ENCODE peak calls at places on chromosomes 16 and 17, in ten cellular contexts. B is cardiac fibroblast, R is heart right ventricle, N is uterus, H is GM13976, F is IMR-90, W is fibroblast of the aortic adventitia, V is fibroblast of mammary gland, J is thoracic aorta, U is HFFc6. M is an unnamed sample.

GRCh38 chr17:77286641-77287431 is 146.1 kb downstream of the SEC14L1 start:
- DNase-seq in B (peak; percentile 97), R (peak; percentile 51), N (no peak), H (no peak), F (peak; percentile 18), W (no peak), V (no peak), J (no peak), U (peak; percentile 50), M (peak; percentile 92)

GRCh38 chr16:31474173-31474714 is 2.3 kb downstream of the TGFB1I1 start:
- DNase-seq in B (peak; percentile 62), R (no peak), N (no peak), H (no peak), F (peak; percentile 90), W (peak; percentile 49), V (peak; percentile 96), J (no peak), U (peak; percentile 97), M (no peak)

GRCh38 chr17:2713881-2714280 is 2.3 kb upstream of the CLUH start:
- DNase-seq in B (no peak), R (no peak), N (no peak), H (no peak), F (no peak), W (no peak), V (no peak), J (no peak), U (no peak), M (no peak)

GRCh38 chr16:30615358-30616076 is 5.3 kb upstream of the ZNF689 start:
- DNase-seq in B (peak; percentile 43), R (peak; percentile 67), N (no peak), H (peak; percentile 69), F (peak; percentile 8), W (peak; percentile 12), V (peak; percentile 54), J (no peak), U (no peak), M (no peak)

GRCh38 chr17:73291260-73291801 is 20.5 kb downstream of the CDC42EP4 start:
- DNase-seq in B (peak; percentile 84), R (peak; percentile 57), N (peak; percentile 67), H (peak; percentile 68), F (peak; percentile 86), W (peak; percentile 90), V (peak; percentile 96), J (peak; percentile 77), U (peak; percentile 85), M (peak; percentile 82)

GRCh38 chr16:21033707-21034106 is 116.9 kb downstream of the DNAH3 start:
- DNase-seq in B (no peak), R (peak; percentile 34), N (no peak), H (no peak), F (no peak), W (no peak), V (peak; percentile 4), J (no peak), U (no peak), M (no peak)

GRCh38 chr17:77404812-77405581 is 264.2 kb downstream of the SEC14L1 start:
- DNase-seq in B (peak; percentile 70), R (no peak), N (peak; percentile 46), H (peak; percentile 94), F (peak; percentile 86), W (peak; percentile 55), V (peak; percentile 79), J (no peak), U (peak; percentile 73), M (peak; percentile 69)

GRCh38 chr17:63550816-63551639 is 751 bp downstream of the DCAF7 start:
- DNase-seq in B (peak; percentile 40), R (no peak), N (no peak), H (peak; percentile 37), F (peak; percentile 29), W (peak; percentile 16), V (peak; percentile 31), J (no peak), U (peak; percentile 31), M (peak; percentile 27)

GRCh38 chr17:67999291-67999911 is 3.1 kb upstream of the C17orf58 start:
- DNase-seq in B (peak; percentile 6), R (no peak), N (no peak), H (no peak), F (peak; percentile 52), W (no peak), V (peak; percentile 12), J (no peak), U (peak; percentile 27), M (peak; percentile 39)

GRCh38 chr16:27350006-27350405 is 36.2 kb downstream of the IL4R start:
- DNase-seq in B (no peak), R (no peak), N (no peak), H (no peak), F (no peak), W (no peak), V (no peak), J (no peak), U (no peak), M (no peak)

GRCh38 chr17:78661092-78661770 is 84.0 kb upstream of the DNAH17 start:
- DNase-seq in B (no peak), R (no peak), N (no peak), H (no peak), F (no peak), W (no peak), V (no peak), J (no peak), U (no peak), M (peak; percentile 88)

GRCh38 chr17:81898029-81898866 is 3.8 kb upstream of the NPB start:
- DNase-seq in B (peak; percentile 62), R (no peak), N (no peak), H (no peak), F (peak; percentile 81), W (peak; percentile 93), V (peak; percentile 98), J (no peak), U (peak; percentile 94), M (peak; percentile 68)
- TF ChIP-seq CTCF in B (no peak), R (no peak), N (no peak), H (no peak), F (no peak), W (no peak), V (no peak), J (no peak), U (peak; percentile 13), M (no peak)

DNA sequence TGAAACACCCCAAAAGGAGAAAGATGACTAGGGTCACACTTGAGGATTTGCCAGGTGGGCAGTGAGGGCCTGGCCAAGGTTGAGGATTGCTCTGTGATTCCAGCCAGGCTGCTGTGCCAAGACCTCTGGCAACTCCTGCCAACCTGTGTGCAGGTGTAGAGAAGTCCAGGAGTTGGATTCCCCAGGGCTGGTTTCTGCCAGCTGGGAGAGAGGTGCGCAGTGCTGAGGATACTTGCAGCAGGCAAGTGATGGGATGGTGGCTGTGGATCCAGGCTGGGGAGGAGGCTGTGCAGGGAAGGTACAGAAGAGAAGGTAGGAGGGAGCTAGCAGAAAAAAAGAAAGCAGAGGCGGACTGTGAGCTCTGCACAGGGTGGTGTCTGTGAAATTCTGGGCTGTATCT is 6.6 kb downstream of the RIPOR1 start:
- DNase-seq in B (no peak), R (no peak), N (no peak), H (no peak), F (no peak), W (no peak), V (no peak), J (no peak), U (no peak), M (no peak)
- TF ChIP-seq CTCF in B (no peak), R (no peak), N (no peak), H (no peak), F (no peak), W (no peak), V (no peak), J (no peak), U (no peak), M (no peak)

GRCh38 chr17:37213927-37214326 is 161.9 kb upstream of the C17orf78 start:
- DNase-seq in B (no peak), R (no peak), N (no peak), H (no peak), F (no peak), W (no peak), V (no peak), J (no peak), U (no peak), M (no peak)

GRCh38 chr17:37206299-37206698 is 169.5 kb upstream of the C17orf78 start:
- DNase-seq in B (no peak), R (no peak), N (no peak), H (no peak), F (no peak), W (no peak), V (no peak), J (no peak), U (no peak), M (no peak)

GRCh38 chr17:37207103-37207502 is 168.7 kb upstream of the C17orf78 start:
- DNase-seq in B (no peak), R (no peak), N (no peak), H (no peak), F (no peak), W (no peak), V (no peak), J (no peak), U (no peak), M (no peak)

DNA sequence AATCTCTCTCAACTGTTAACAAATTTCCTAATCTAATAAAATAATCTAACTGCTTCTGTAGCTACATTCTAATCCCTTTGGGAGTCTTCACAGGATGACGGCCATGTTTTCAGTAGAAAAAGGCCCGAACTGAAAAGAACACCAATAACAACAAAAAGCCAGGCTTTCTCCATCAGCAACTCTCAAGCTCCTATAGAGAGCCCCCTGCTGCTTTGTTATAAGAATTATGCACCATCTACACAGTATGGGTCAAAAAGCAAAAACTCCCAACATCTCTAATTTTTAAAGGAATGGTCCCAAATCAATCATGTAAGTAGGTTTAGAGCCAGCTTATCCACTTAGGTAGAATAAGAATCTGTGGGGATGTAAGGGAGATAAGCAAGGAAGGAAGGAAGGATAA is 163.6 kb upstream of the C17orf78 start:
- DNase-seq in B (peak; percentile 15), R (no peak), N (no peak), H (no peak), F (no peak), W (peak; percentile 7), V (peak; percentile 11), J (no peak), U (peak; percentile 13), M (no peak)
- TF ChIP-seq CTCF in B (peak; percentile 38), R (no peak), N (no peak), H (no peak), F (peak; percentile 31), W (peak; percentile 16), V (peak; percentile 13), J (no peak), U (peak; percentile 61), M (no peak)

DNA sequence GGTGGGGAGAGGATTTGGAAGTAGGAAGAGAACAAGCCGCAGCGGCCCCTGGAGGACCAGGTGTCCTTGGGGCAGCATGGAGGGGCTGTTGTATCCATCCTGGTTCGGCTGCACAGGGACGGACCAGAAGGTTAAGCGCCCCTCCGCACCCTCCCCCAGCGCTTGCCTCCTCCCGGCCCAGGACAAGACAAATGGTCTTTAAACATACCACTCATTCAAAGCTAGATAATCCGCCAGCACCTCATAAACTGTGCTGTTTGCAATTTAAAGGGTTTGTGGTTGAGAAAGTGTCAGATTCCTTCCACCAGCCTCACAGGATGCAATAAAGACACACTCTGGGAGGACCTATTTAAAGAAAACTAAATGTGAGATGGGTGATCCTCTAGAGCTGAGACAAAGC is 426.2 kb upstream of the EEF2KMT start:
- DNase-seq in B (no peak), R (no peak), N (no peak), H (no peak), F (no peak), W (no peak), V (no peak), J (no peak), U (no peak), M (no peak)
- TF ChIP-seq CTCF in B (no peak), R (no peak), N (no peak), H (no peak), F (no peak), W (no peak), V (no peak), J (no peak), U (no peak), M (no peak)

GRCh38 chr16:72995151-72995881 is 52.6 kb downstream of the ZFHX3 start:
- DNase-seq in B (no peak), R (no peak), N (no peak), H (no peak), F (no peak), W (no peak), V (no peak), J (no peak), U (no peak), M (no peak)
- TF ChIP-seq CTCF in B (peak; percentile 60), R (peak; percentile 52), N (no peak), H (no peak), F (peak; percentile 22), W (peak; percentile 63), V (peak; percentile 42), J (peak; percentile 47), U (peak; percentile 74), M (no peak)

M was measured in RWPE1.